ENCODE peak calls at places on chromosomes 13 and 19, in five cellular contexts. G is breast epithelium; A is CD8-positive, alpha-beta T cell; R is brain microvascular endothelial cell; N is A549. Q is an unnamed sample.

GRCh38 chr19:36986131-36986530 is 70.0 kb downstream of the ZNF568 start:
- DNase-seq in N (no peak), R (no peak), A (no peak), G (no peak), Q (no peak)

GRCh38 chr19:57559008-57559403 is 657 bp downstream of the ZNF550 start:
- DNase-seq in N (peak; percentile 36), G (no peak), R (peak; percentile 4), A (peak; percentile 49), Q (no peak)

GRCh38 chr19:18008814-18009213 is 844 bp downstream of the ARRDC2 start:
- DNase-seq in N (no peak), A (no peak), R (no peak), G (no peak), Q (no peak)

GRCh38 chr13:40692946-40693345 is 26.5 kb upstream of the FOXO1 start:
- DNase-seq in A (no peak), N (no peak), R (peak; percentile 19), G (no peak), Q (no peak)

GRCh38 chr13:40390290-40391008 is 276.0 kb downstream of the FOXO1 start:
- DNase-seq in N (no peak), A (no peak), R (no peak), G (no peak), Q (no peak)

GRCh38 chr13:30818323-30818960 is 83.1 kb downstream of the ALOX5AP start:
- DNase-seq in A (no peak), G (no peak), N (no peak), R (peak; percentile 82), Q (no peak)

GRCh38 chr13:39895254-39895653 is 239.8 kb downstream of the COG6 start:
- DNase-seq in R (no peak), G (no peak), N (no peak), A (no peak), Q (no peak)

GRCh38 chr13:50969691-50970090 is 60.1 kb downstream of the RNASEH2B start:
- DNase-seq in N (peak; percentile 14), R (peak; percentile 7), G (no peak), A (no peak), Q (no peak)

GRCh38 chr19:10724573-10725071 is 6.7 kb downstream of the DNM2 start:
- DNase-seq in N (no peak), A (no peak), R (no peak), G (no peak), Q (no peak)

GRCh38 chr19:48779636-48780035 is 24.3 kb downstream of the FGF21 start:
- DNase-seq in A (no peak), N (no peak), R (no peak), G (no peak), Q (no peak)

GRCh38 chr13:35810286-35810685 is 320.9 kb downstream of the DCLK1 start:
- DNase-seq in G (no peak), N (no peak), A (no peak), R (no peak), Q (no peak)

GRCh38 chr19:7595466-7596133 is at the start of gene CAMSAP3:
- DNase-seq in A (peak; percentile 62), N (no peak), R (no peak), G (no peak), Q (peak; percentile 85)

GRCh38 chr13:110907951-110908898 is 6.6 kb downstream of the ANKRD10 start:
- DNase-seq in N (peak; percentile 74), A (no peak), G (no peak), R (no peak), Q (no peak)

GRCh38 chr13:98672947-98673545 is 79.4 kb downstream of the SLC15A1 start:
- DNase-seq in N (peak; percentile 70), R (peak; percentile 59), G (peak; percentile 59), A (peak; percentile 64), Q (peak; percentile 71)

GRCh38 chr13:34437873-34438272 is 504.2 kb upstream of the NBEA start:
- DNase-seq in R (no peak), N (no peak), G (no peak), A (no peak), Q (no peak)

GRCh38 chr19:50358483-50359431 is 6.7 kb downstream of the NAPSA start:
- DNase-seq in R (no peak), N (no peak), A (peak; percentile 89), G (no peak), Q (peak; percentile 70)

GRCh38 chr19:37079238-37079637 is 1.0 kb downstream of the ZNF420 start:
- DNase-seq in N (peak; percentile 19), R (no peak), A (no peak), G (no peak), Q (no peak)

GRCh38 chr13:86476656-86477055 is 677.4 kb upstream of the SLITRK6 start:
- DNase-seq in N (no peak), A (no peak), R (no peak), G (no peak), Q (no peak)

GRCh38 chr13:52725302-52725701 is 14.3 kb downstream of the CNMD start:
- DNase-seq in A (no peak), R (no peak), N (no peak), G (no peak), Q (no peak)

GRCh38 chr13:113920606-113921306 is 53.1 kb downstream of the C13orf46 start:
- DNase-seq in A (no peak), R (no peak), N (no peak), G (peak; percentile 7), Q (no peak)

GRCh38 chr13:111388851-111389500 is 68.5 kb downstream of the TEX29 start:
- DNase-seq in R (no peak), N (no peak), G (no peak), A (peak; percentile 61), Q (peak; percentile 35)

GRCh38 chr13:34247596-34247995 is 429.6 kb downstream of the RFC3 start:
- DNase-seq in R (no peak), N (no peak), G (no peak), A (no peak), Q (no peak)

GRCh38 chr19:925912-926594 is at the start of gene ARID3A:
- DNase-seq in N (no peak), R (no peak), G (peak; percentile 56), A (no peak), Q (no peak)

GRCh38 chr13:106701810-106702341 is 133.9 kb upstream of the ARGLU1 start:
- DNase-seq in N (no peak), R (no peak), A (no peak), G (no peak), Q (no peak)

GRCh38 chr13:99432637-99433542 is 68.4 kb upstream of the TM9SF2 start:
- DNase-seq in R (peak; percentile 84), N (peak; percentile 61), A (peak; percentile 75), G (no peak), Q (peak; percentile 79)

GRCh38 chr19:19075126-19075525 is 11.3 kb downstream of the SLC25A42 start:
- DNase-seq in A (no peak), N (no peak), G (no peak), R (no peak), Q (no peak)

GRCh38 chr13:49844191-49844590 is 51.7 kb upstream of the KPNA3 start:
- DNase-seq in N (no peak), A (no peak), G (no peak), R (no peak), Q (no peak)

GRCh38 chr19:8101311-8101710 is 48.1 kb downstream of the FBN3 start:
- DNase-seq in A (no peak), N (no peak), G (no peak), R (no peak), Q (no peak)

GRCh38 chr19:32186542-32187330 is 158.7 kb upstream of the ZNF507 start:
- DNase-seq in R (no peak), N (no peak), G (no peak), A (no peak), Q (no peak)

GRCh38 chr19:11165486-11166030 is 10.0 kb upstream of the SPC24 start:
- DNase-seq in A (no peak), R (no peak), N (no peak), G (no peak), Q (no peak)

GRCh38 chr13:110382229-110382628 is 75.1 kb downstream of the COL4A2 start:
- DNase-seq in N (peak; percentile 59), A (no peak), G (no peak), R (peak; percentile 83), Q (no peak)

GRCh38 chr19:48994035-48994386 is 324 bp downstream of the RUVBL2 start:
- DNase-seq in N (no peak), R (no peak), A (no peak), G (no peak), Q (no peak)

GRCh38 chr13:28337196-28338045 is 157.5 kb downstream of the FLT1 start:
- DNase-seq in A (no peak), N (no peak), R (peak; percentile 87), G (no peak), Q (no peak)

GRCh38 chr19:30066781-30067759 is 125.0 kb downstream of the URI1 start:
- DNase-seq in N (no peak), A (no peak), R (no peak), G (no peak), Q (peak; percentile 34)

GRCh38 chr19:56301152-56301551 is 13.5 kb downstream of the ZSCAN5A start:
- DNase-seq in N (no peak), G (no peak), R (no peak), A (no peak), Q (no peak)
- H3K27ac ChIP-seq in N (no peak overlapping the region), G (no peak overlapping the region), R (no peak overlapping the region), A (no peak overlapping the region), Q (no peak overlapping the region)

GRCh38 chr13:102657630-102658029 is 37.2 kb downstream of the METTL21C start:
- DNase-seq in G (no peak), R (no peak), A (no peak), N (no peak), Q (no peak)
- TF ChIP-seq CTCF in G (no peak), R (peak; percentile 21), A (peak; percentile 63), N (no peak), Q (no peak)

DNA sequence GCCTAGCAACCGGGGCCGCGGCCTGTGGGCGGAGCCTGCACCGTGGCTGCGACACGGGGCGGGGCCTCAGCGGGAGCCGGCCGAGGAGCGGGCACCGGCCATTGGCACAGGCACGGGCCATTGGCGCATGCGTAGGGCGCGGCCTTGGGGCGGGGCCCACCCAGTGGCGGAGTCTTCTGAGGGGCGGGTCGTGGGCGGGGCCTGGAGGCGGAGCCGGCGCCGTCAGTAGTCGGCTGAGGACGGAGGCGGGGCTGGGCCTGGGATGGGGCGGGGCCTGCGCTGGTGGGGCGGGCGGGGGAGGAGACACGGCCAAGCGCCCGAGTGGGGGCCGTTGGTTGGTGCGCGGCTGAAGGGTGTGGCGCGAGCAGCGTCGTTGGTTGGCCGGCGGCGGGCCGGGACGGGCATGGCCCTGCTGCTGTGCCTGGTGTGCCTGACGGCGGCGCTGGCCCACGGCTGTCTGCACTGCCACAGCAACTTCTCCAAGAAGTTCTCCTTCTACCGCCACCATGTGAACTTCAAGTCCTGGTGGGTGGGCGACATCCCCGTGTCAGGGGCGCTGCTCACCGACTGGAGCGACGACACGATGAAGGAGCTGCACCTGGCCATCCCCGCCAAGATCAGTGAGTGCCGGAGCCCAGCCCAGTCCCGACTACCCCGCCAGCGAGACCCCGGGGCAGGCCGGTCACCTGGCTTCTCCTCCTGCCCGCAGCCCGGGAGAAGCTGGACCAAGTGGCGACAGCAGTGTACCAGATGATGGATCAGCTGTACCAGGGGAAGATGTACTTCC is at the start of gene IZUMO4:
- DNase-seq in A (peak; percentile 100), G (peak; percentile 100), R (peak; percentile 95), N (peak; percentile 97), Q (peak; percentile 100)
- H3K27ac ChIP-seq in A (peak within 1 kb of the TSS; percentile 80), G (peak within 1 kb of the TSS; percentile 92), R (peak within 1 kb of the TSS; percentile 87), N (peak within 1 kb of the TSS; percentile 97), Q (peak within 1 kb of the TSS; percentile 97)

GRCh38 chr13:97631158-97631557 is 197.2 kb downstream of the RAP2A start:
- DNase-seq in R (no peak), N (no peak), A (no peak), G (no peak), Q (no peak)
- TF ChIP-seq CTCF in R (no peak), N (no peak), A (no peak), G (no peak), Q (no peak)

GRCh38 chr19:3604987-3605343 is 1.7 kb downstream of the TBXA2R start:
- DNase-seq in A (peak; percentile 81), R (no peak), N (no peak), G (no peak), Q (peak; percentile 33)
- H3K27ac ChIP-seq in A (peak overlapping the region; percentile 26), R (no peak overlapping the region), N (no peak overlapping the region), G (no peak overlapping the region), Q (peak overlapping the region; percentile 71)